ENCODE peak calls at places on chromosomes 13 and 19, in four cellular contexts. R, V, E and O are unnamed samples.
A peak's percentile ranks its signal among the peaks of the same experiment; 100 is the strongest.

GRCh38 chr19:11377237-11377636 is 2.8 kb downstream of the SWSAP1 start:
- DNase-seq in E (peak; percentile 94), V (no peak), R (no peak), O (no peak)

GRCh38 chr19:1618157-1619093 is 13.2 kb upstream of the UQCR11 start:
- DNase-seq in E (no peak), V (peak; percentile 83), R (peak; percentile 54), O (peak; percentile 83)

GRCh38 chr13:84844473-84844872 is 954.7 kb downstream of the SLITRK6 start:
- DNase-seq in R (no peak), V (peak; percentile 27), E (no peak), O (no peak)

GRCh38 chr19:58476498-58477015 is 405 bp downstream of the ZNF446 start:
- DNase-seq in E (no peak), R (no peak), V (peak; percentile 39), O (peak; percentile 29)

GRCh38 chr13:98978280-98978679 is 416 bp upstream of the DOCK9 start:
- DNase-seq in E (peak; percentile 90), R (no peak), V (no peak), O (no peak)

GRCh38 chr13:19606152-19606551 is 27.3 kb upstream of the MPHOSPH8 start:
- DNase-seq in E (peak; percentile 48), R (no peak), V (no peak), O (no peak)

GRCh38 chr13:33931397-33931987 is 113.5 kb downstream of the RFC3 start:
- DNase-seq in E (peak; percentile 53), R (no peak), V (peak; percentile 65), O (no peak)

GRCh38 chr19:58409010-58409790 is 751 bp downstream of the ZNF584 start:
- DNase-seq in E (peak; percentile 22), V (no peak), R (no peak), O (peak; percentile 48)

GRCh38 chr13:45194081-45194939 is 6.5 kb downstream of the KCTD4 start:
- DNase-seq in V (peak; percentile 74), R (peak; percentile 9), E (peak; percentile 34), O (peak; percentile 43)

GRCh38 chr13:79196366-79196765 is 209.7 kb downstream of the RBM26 start:
- DNase-seq in V (no peak), E (no peak), R (no peak), O (no peak)

DNA sequence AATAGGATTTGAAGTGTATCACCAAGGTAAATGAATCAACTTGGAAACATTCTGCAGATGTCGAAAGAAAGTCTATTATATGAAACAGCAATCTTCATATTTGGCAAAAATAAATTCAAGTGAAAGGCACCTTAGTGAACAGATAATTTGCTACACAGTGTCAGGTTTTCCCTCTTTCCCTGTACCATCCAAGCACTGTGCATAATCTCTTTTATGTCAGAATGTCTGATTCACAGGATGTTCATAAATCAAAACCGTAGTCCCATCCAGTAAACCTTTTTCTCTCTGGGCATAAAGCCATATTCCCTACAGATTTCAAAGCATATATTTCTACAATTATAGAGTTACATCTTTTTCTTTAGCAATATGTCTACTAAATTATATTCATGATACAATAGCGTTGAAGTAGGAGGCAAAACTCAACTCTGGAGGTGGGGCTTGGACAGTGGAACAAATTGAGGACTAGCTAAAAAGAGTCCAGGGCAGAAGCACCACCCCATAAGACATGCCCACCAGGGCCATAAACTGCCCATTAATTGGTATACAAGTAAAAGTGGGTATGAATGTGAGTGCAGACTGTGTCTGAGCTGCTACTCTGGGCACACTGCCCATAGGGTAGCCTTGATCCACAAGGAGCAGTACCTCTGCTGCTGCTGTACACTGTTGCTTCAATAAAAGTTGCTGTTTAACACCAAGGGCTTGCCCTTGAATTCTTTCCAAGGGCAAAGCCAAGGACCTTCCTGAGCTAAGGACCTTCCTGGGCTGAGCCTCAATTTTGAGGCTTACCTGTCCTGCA is 72.1 kb upstream of the MYCBP2 start:
- DNase-seq in V (no peak), R (no peak), E (no peak), O (no peak)
- H4K5ac ChIP-seq in V (no peak overlapping the region), R (no peak overlapping the region), E (no peak overlapping the region), O (no peak overlapping the region)

GRCh38 chr13:111202149-111202548 is 87.0 kb downstream of the ARHGEF7 start:
- DNase-seq in E (no peak), V (peak; percentile 66), R (no peak), O (no peak)
- H3K18ac ChIP-seq in E (no peak overlapping the region), V (no peak overlapping the region), R (no peak overlapping the region), O (no peak overlapping the region)

GRCh38 chr13:64088491-64088890 is 2672.8 kb upstream of the PCDH20 start:
- DNase-seq in E (no peak), V (no peak), R (no peak), O (no peak)
- H4K5ac ChIP-seq in E (no peak overlapping the region), V (no peak overlapping the region), R (no peak overlapping the region), O (no peak overlapping the region)

GRCh38 chr13:110647365-110647737 is 32.0 kb downstream of the NAXD start:
- DNase-seq in R (no peak), V (no peak), E (no peak), O (no peak)

GRCh38 chr13:110648155-110648819 is 32.9 kb downstream of the NAXD start:
- DNase-seq in V (no peak), E (no peak), R (no peak), O (no peak)

GRCh38 chr13:110645750-110646149 is 30.4 kb downstream of the NAXD start:
- DNase-seq in E (no peak), V (no peak), R (no peak), O (no peak)

GRCh38 chr13:110644892-110645521 is 29.7 kb downstream of the NAXD start:
- DNase-seq in R (peak; percentile 87), V (peak; percentile 92), E (peak; percentile 55), O (peak; percentile 93)

DNA sequence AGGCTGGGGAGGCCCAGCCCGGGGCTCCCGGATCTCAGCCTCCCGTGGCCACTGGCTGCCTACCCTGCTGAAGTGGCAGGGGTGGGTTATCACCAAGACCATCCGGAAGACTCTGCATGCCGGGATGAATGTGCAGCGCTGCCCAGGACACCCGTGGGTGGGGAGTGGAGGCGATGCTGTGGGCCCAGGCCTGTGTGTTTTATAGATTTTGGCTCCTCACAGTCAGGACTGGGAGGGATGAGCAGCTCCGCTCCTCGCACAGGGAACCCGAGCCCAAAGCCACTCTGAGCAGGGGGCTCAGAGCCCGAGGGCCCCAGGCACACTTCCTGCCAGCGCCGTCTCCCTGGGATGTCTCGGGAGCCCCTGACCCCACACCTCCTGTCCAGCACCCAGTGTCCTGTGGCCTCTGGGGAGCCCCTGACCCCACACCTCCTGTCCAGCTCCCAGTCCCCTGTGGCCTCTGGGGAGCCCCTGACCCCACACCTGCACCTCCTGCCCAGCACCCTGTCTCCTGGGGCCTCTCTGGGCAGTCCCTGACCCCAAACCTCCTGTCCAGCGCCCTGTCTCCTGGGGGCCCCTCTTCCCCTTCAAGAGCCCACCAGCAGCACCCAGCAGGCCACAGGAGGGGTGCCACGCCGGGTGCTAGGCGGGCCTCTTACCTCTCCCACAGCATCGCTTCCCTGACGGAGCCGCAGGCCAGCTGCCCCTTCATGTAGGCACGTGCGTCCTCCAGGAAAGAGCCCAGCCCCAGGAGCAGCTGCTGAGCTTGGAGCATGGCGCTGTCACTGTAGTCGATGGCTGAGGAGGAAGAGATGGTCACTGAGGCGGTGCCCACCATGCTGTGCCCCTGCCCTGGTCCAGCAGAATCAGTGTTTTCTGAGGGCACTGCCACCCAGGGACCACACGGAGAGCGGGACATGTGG is 31.4 kb downstream of the NAXD start:
- DNase-seq in V (no peak), R (no peak), E (no peak), O (no peak)
- H3K18ac ChIP-seq in V (no peak overlapping the region), R (no peak overlapping the region), E (no peak overlapping the region), O (no peak overlapping the region)

DNA sequence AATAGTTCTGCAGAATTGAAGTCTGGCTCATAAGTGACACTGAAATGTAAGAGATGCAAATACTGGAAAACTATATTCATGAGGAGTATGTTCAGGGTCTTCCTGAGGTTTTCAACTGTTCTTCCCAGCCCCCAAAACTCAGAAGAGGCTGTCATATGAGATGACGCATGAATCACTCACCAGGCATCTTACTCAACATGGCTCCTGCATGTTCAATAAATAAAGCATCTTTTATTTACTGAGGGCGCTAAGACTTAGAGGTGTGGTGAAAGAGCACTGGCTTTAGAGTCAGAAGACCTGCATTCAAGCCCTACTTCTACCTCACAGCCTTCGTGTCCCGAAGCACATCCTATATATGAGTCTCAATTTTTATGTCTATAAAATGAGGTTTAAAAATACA is 25.5 kb downstream of the RUBCNL start:
- DNase-seq in E (no peak), V (no peak), R (no peak), O (no peak)
- H4K5ac ChIP-seq in E (no peak overlapping the region), V (no peak overlapping the region), R (no peak overlapping the region), O (no peak overlapping the region)

DNA sequence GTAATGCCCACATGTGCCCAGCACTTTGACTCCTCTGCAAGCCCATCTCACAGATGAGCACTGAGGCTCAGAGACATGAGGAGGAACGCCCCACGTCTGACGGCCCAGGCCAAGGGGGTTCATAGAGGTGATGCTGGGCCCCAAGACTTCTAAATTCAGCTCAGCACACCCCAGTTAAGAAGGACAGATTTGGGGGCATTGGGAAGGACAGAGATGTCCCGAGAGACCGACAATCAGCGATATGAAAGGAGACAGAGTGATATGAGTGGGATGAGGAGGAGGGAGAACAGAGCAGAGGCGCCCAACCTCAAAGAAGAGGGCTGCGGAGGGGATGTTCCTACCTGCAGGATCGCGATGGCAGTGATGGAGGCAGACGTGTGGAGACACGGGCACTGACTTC is at the start of gene CNFN:
- DNase-seq in R (no peak), V (no peak), E (no peak), O (no peak)
- H3K18ac ChIP-seq in R (no peak within 1 kb of the TSS), V (no peak within 1 kb of the TSS), E (no peak within 1 kb of the TSS), O (no peak within 1 kb of the TSS)

DNA sequence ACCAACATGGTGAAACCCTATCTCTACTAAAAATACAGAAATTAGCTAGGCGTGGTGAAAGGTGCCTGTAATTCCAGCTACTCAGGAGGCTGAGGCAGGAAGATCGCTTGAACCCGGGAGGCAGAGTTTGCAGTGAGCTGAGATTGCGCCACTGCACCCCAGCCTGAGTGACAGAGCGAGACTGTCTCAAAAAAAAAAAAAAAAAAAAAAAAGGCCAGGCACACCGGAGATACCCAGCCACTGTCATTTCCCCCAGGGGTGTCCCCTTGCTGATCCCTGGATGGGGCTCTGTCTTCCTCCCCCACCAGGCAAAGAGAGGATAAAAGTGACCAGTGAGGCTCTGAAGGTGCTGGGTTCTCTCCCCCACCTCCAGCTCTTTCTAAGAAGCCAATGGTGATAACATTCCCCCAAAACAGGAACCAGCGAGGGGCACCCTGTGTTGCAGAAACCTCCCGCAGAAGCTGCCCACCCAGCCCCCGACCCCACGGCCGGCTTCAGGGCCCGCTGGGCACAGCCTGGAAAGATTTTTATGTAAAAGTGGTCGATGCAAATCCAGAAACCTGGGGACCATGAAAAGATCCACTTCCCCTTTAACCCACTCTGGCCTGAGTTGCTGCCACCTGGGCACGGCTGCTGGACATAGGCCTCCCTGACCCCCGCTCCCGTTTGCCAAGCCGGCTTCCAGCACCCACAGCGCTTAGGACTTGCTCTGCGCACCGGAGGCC is 61.3 kb upstream of the KLF2 start:
- DNase-seq in E (no peak), R (no peak), V (no peak), O (no peak)
- H4K5ac ChIP-seq in E (no peak overlapping the region), R (no peak overlapping the region), V (no peak overlapping the region), O (no peak overlapping the region)

DNA sequence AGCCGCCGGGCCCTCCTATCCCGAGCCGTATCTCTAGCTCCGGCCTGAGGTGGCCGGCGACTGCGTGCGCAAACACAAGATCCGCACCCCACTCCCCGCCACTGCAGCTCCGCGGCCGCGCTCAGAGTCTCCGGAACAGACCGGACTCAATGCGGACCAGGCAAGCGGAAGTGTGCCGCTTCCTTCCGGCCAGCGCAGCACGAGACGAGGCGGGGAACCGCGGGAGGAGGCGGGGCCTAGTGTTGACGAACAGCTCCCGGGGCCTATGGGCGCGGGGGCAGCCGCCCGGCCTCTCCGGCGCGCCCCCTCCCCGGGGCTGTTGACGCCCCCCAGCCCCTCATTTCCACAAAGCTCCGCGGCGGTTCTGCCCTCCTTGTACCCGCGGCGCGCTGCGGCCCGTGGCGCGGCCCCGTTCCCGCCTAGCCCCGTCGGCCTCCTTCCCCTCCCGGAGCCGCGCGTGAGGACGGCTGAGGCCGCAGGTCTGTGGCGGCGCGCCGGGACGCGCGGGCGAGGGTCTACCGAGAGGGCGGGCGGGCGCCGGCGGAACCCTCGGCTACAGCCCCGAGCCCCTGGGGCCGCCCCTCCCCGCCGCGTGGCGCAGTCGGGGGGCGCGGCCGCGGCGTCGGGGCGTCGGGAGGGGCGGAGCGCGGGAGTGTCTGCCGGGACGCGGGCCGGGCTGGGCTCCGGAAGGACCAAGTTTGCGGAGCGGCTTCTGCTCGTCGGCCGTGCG is at the start of gene DPY19L3:
- DNase-seq in R (peak; percentile 84), E (peak; percentile 91), V (peak; percentile 95), O (peak; percentile 94)
- H3K18ac ChIP-seq in R (peak within 1 kb of the TSS; percentile 55), E (peak within 1 kb of the TSS; percentile 59), V (peak within 1 kb of the TSS; percentile 96), O (peak within 1 kb of the TSS; percentile 77)